ENCODE peak calls at places on chromosomes 12 and 14, in five cellular contexts. Z is CD8-positive, alpha-beta T cell; G is stomach; S is ovary; F is HepG2. M is an unnamed sample.

GRCh38 chr14:105340821-105341408 is 26.4 kb downstream of the PACS2 start:
- DNase-seq in Z (no peak), S (no peak), F (no peak), G (no peak), M (no peak)

GRCh38 chr12:101832030-101832429 is 1.3 kb upstream of the GNPTAB start:
- DNase-seq in Z (no peak), F (no peak), G (no peak), S (no peak), M (no peak)

GRCh38 chr12:39235990-39236767 is 206.7 kb downstream of the KIF21A start:
- DNase-seq in F (no peak), S (no peak), G (no peak), Z (no peak), M (no peak)

GRCh38 chr14:71183856-71184255 is 276.6 kb downstream of the PCNX1 start:
- DNase-seq in S (no peak), Z (no peak), G (no peak), F (no peak), M (no peak)

GRCh38 chr14:72023128-72024042 is 91.2 kb downstream of the RGS6 start:
- DNase-seq in Z (no peak), S (no peak), F (no peak), G (no peak), M (no peak)

GRCh38 chr12:91507754-91508153 is 325.1 kb upstream of the DCN start:
- DNase-seq in G (no peak), Z (no peak), S (no peak), F (no peak), M (no peak)

GRCh38 chr12:107917912-107918800 is 143.7 kb downstream of the ASCL4 start:
- DNase-seq in Z (no peak), S (no peak), G (no peak), F (peak), M (peak)

GRCh38 chr12:116319851-116320621 is 42.5 kb upstream of the MED13L start:
- DNase-seq in Z (no peak), S (peak), F (no peak), G (no peak), M (peak)

GRCh38 chr12:49295087-49296001 is at the start of gene PRPH:
- DNase-seq in G (no peak), S (no peak), Z (no peak), F (no peak), M (no peak)

GRCh38 chr12:129213551-129213950 is 360.3 kb downstream of the GLT1D1 start:
- DNase-seq in F (no peak), S (no peak), Z (no peak), G (no peak), M (no peak)

GRCh38 chr14:54975856-54976255 is 51.0 kb downstream of the WDHD1 start:
- DNase-seq in G (no peak), F (no peak), Z (no peak), S (no peak), M (no peak)

GRCh38 chr14:77883479-77884238 is 83.8 kb downstream of the ADCK1 start:
- DNase-seq in S (no peak), G (no peak), Z (no peak), F (no peak), M (no peak)

GRCh38 chr12:124148481-124148880 is 146.4 kb upstream of the RFLNA start:
- DNase-seq in G (no peak), S (no peak), Z (no peak), F (no peak), M (no peak)

GRCh38 chr12:113305281-113305856 is 29.5 kb downstream of the SLC8B1 start:
- DNase-seq in F (no peak), G (no peak), Z (no peak), S (no peak), M (no peak)

GRCh38 chr12:109770104-109770860 is 56.7 kb downstream of the FAM222A start:
- DNase-seq in S (peak), F (no peak), G (peak), Z (no peak), M (no peak)

GRCh38 chr12:12735301-12735700 is 18.1 kb downstream of the CDKN1B start:
- DNase-seq in S (no peak), G (no peak), F (no peak), Z (no peak), M (no peak)

GRCh38 chr12:109134186-109134917 is 18.0 kb downstream of the ACACB start:
- DNase-seq in Z (no peak), F (no peak), S (peak), G (peak), M (peak)

GRCh38 chr12:51082561-51083139 is 746 bp downstream of the CSRNP2 start:
- DNase-seq in S (no peak), Z (peak), G (no peak), F (peak), M (peak)

GRCh38 chr14:93332032-93332852 is 594 bp downstream of the BTBD7 start:
- DNase-seq in S (no peak), Z (no peak), F (peak), G (peak), M (peak)

GRCh38 chr12:84875241-84875640 is 37.4 kb downstream of the SLC6A15 start:
- DNase-seq in Z (no peak), S (no peak), F (no peak), G (no peak), M (no peak)

GRCh38 chr12:2307550-2307949 is 254.8 kb downstream of the CACNA1C start:
- DNase-seq in F (no peak), Z (no peak), S (no peak), G (no peak), M (no peak)

GRCh38 chr12:28015165-28015564 is 42.6 kb upstream of the PTHLH start:
- DNase-seq in F (no peak), G (no peak), Z (no peak), S (no peak), M (no peak)

GRCh38 chr14:33676135-33676566 is 274.7 kb downstream of the EGLN3 start:
- DNase-seq in Z (no peak), G (no peak), S (no peak), F (peak), M (peak)
- TF ChIP-seq CTCF in Z (no peak), G (no peak), S (no peak), F (peak), M (no peak)

GRCh38 chr12:59076611-59077010 is 156.3 kb upstream of the LRIG3 start:
- DNase-seq in S (no peak), Z (no peak), F (no peak), G (no peak), M (no peak)
- H3K27ac ChIP-seq in S (no peak), Z (no peak), F (no peak), G (no peak), M (no peak)

GRCh38 chr14:99441918-99442317 is 38.7 kb downstream of the SETD3 start:
- DNase-seq in Z (no peak), F (no peak), G (no peak), S (no peak), M (no peak)

GRCh38 chr14:99445916-99446315 is 34.7 kb downstream of the SETD3 start:
- DNase-seq in S (no peak), F (no peak), G (no peak), Z (no peak), M (no peak)

GRCh38 chr14:99440278-99440677 is 40.4 kb downstream of the SETD3 start:
- DNase-seq in G (no peak), F (no peak), Z (no peak), S (no peak), M (no peak)

GRCh38 chr14:99437706-99438105 is 43.0 kb downstream of the SETD3 start:
- DNase-seq in F (no peak), S (no peak), G (no peak), Z (no peak), M (no peak)

DNA sequence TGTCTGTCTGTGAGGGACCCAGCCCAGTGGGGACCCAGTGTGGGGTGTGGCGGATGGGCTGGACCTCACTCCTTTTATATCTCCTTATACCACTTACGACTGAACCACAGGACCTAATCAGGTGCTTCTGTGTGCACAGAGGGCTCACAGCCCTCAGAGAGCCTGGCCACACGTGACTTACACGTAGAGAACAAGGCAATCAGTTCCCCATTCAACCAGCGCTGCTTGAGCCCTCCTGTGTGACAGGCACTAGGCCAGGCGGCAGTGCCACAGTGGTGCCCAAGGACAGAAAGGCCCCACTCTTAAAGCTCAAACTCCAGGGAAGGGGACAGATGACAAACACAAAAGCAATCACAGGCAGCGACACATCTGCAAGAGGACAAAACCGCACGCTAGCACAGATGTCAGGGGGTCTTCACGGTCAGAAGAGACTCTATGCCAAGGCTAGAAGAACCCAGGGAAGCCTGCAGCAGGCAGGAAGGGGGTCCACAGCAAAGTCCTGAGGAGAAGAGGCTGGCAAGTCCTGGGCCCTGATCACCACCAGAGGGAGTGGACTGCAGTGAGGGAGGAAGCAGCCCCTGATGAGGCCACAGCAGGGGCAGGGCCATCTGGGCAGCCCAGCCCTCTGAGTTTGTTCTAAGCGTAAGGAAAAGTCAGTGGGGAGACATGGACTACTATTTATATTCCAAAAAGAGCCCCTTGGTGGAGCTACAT is 39.3 kb downstream of the SETD3 start:
- DNase-seq in S (no peak), G (no peak), F (peak), Z (no peak), M (no peak)
- TF ChIP-seq CTCF in S (no peak), G (no peak), F (peak), Z (no peak), M (no peak)

GRCh38 chr14:69661194-69661537 is 49.8 kb downstream of the SUSD6 start:
- DNase-seq in F (no peak), Z (no peak), G (no peak), S (no peak), M (no peak)

GRCh38 chr14:69660344-69661193 is 49.2 kb downstream of the SUSD6 start:
- DNase-seq in Z (no peak), G (no peak), S (no peak), F (no peak), M (no peak)

GRCh38 chr14:69664190-69664742 is 52.9 kb downstream of the SUSD6 start:
- DNase-seq in G (no peak), S (no peak), Z (no peak), F (no peak), M (no peak)

GRCh38 chr14:69663322-69663686 is 51.9 kb downstream of the SUSD6 start:
- DNase-seq in G (no peak), S (no peak), Z (no peak), F (no peak), M (no peak)

GRCh38 chr14:69662636-69663321 is 51.4 kb downstream of the SUSD6 start:
- DNase-seq in Z (no peak), S (no peak), G (no peak), F (no peak), M (no peak)
- H3K27ac ChIP-seq in Z (no peak), S (peak), G (no peak), F (peak), M (peak)

GRCh38 chr12:120376890-120377572 is 8.1 kb upstream of the MSI1 start:
- DNase-seq in G (no peak), F (no peak), Z (no peak), S (no peak), M (peak)

GRCh38 chr12:120373683-120374082 is 4.7 kb upstream of the MSI1 start:
- DNase-seq in Z (no peak), S (no peak), F (no peak), G (no peak), M (no peak)

GRCh38 chr12:120376009-120376408 is 7.0 kb upstream of the MSI1 start:
- DNase-seq in S (no peak), F (no peak), G (no peak), Z (no peak), M (no peak)

GRCh38 chr12:120376416-120376815 is 7.5 kb upstream of the MSI1 start:
- DNase-seq in G (no peak), S (no peak), F (no peak), Z (no peak), M (no peak)

DNA sequence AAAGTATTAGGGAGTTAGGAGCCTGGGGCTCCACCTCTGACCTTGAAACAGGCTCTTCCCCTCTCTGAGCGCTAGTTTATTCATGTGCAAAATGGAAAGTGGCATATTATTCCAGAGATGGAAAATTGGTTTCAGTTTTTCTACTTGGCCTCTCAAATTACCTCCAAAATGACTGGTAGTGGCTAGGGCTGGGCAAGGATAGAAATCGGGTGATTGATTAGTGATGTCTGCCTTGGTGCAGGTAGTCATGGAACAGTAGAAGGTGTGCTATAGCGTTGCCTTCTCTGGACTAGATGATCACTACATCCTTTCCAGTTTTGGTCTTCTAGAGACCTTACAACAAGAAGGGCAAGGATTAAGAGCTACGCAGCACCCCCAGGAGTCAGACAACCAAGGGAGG is 8.6 kb upstream of the MSI1 start:
- DNase-seq in F (no peak), G (no peak), Z (no peak), S (no peak), M (no peak)
- TF ChIP-seq CTCF in F (no peak), G (no peak), Z (no peak), S (no peak), M (no peak)

GRCh38 chr14:29098625-29099024 is 332.0 kb downstream of the FOXG1 start:
- DNase-seq in S (no peak), Z (no peak), G (no peak), F (no peak), M (no peak)
- H3K27ac ChIP-seq in S (no peak), Z (no peak), G (no peak), F (no peak), M (no peak)

DNA sequence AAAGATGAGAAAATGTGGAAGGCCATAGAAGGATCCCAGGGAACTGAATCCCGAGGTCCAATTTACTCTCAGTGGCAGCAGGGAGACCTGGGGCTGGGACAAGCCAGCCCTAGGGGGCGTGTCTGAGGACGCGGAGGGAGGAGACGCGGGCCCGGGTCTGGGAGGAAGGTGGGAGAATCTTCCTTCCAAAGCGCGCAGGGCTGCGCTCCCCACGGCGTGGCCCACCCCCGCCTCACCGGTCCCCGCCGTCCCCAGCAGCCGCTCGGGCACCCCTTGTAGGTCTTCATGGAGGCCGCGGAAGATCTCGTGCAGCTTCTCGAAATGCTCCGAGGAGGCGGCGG is 323 bp downstream of the VTI1B start:
- DNase-seq in Z (peak), F (peak), S (peak), G (peak), M (peak)
- TF ChIP-seq CTCF in Z (no peak), F (peak), S (no peak), G (no peak), M (no peak)